ENCODE peak calls at places on chromosome 5, in six cellular contexts. R is A172, E is left ventricle myocardium inferior, X is EL, F is NCI-H774, N is memory B cell. D is an unnamed sample.

GRCh38 chr5:139178948-139179347 is 19.2 kb downstream of the SIL1 start:
- DNase-seq in R (peak; percentile 21), E (no peak), X (no peak), F (no peak), N (no peak), D (peak; percentile 34)

GRCh38 chr5:142110046-142110531 is 1.5 kb downstream of the NDFIP1 start:
- DNase-seq in R (peak; percentile 14), E (no peak), X (peak; percentile 31), F (no peak), N (no peak), D (peak; percentile 23)

GRCh38 chr5:60036539-60036938 is 143.0 kb upstream of the PDE4D start:
- DNase-seq in R (no peak), E (no peak), X (no peak), F (peak; percentile 85), N (no peak), D (no peak)

GRCh38 chr5:50751064-50751657 is 84.7 kb downstream of the PARP8 start:
- DNase-seq in R (peak; percentile 25), E (no peak), X (peak; percentile 43), F (no peak), N (peak; percentile 18), D (peak; percentile 43)

GRCh38 chr5:140611020-140611521 is 21.9 kb downstream of the CD14 start:
- DNase-seq in R (no peak), E (no peak), X (no peak), F (no peak), N (no peak), D (no peak)

GRCh38 chr5:150999704-151000452 is 20.5 kb upstream of the GPX3 start:
- DNase-seq in R (no peak), E (peak; percentile 68), X (no peak), F (no peak), N (no peak), D (no peak)

GRCh38 chr5:2353871-2354440 is 397.5 kb downstream of the IRX2 start:
- DNase-seq in R (no peak), E (no peak), X (no peak), F (no peak), N (no peak), D (no peak)

GRCh38 chr5:76389513-76390154 is 13.5 kb upstream of the IQGAP2 start:
- DNase-seq in R (no peak), E (no peak), X (no peak), F (no peak), N (no peak), D (no peak)

GRCh38 chr5:72452515-72453259 is 54.5 kb downstream of the ZNF366 start:
- DNase-seq in R (peak; percentile 82), E (peak; percentile 63), X (peak; percentile 88), F (no peak), N (no peak), D (peak; percentile 86)

GRCh38 chr5:107937710-107938355 is 267.1 kb upstream of the EFNA5 start:
- DNase-seq in R (no peak), E (no peak), X (no peak), F (no peak), N (no peak), D (no peak)

GRCh38 chr5:56003179-56003578 is 8.4 kb upstream of the IL6ST start:
- DNase-seq in R (peak; percentile 49), E (no peak), X (peak; percentile 50), F (no peak), N (no peak), D (peak; percentile 74)

GRCh38 chr5:137236266-137236665 is 262.9 kb downstream of the SPOCK1 start:
- DNase-seq in R (no peak), E (no peak), X (no peak), F (no peak), N (no peak), D (no peak)

GRCh38 chr5:45507174-45507573 is 189.0 kb downstream of the HCN1 start:
- DNase-seq in R (peak; percentile 22), E (no peak), X (no peak), F (peak; percentile 4), N (no peak), D (peak; percentile 42)

GRCh38 chr5:141778211-141778610 is 96.2 kb upstream of the ARAP3 start:
- DNase-seq in R (peak; percentile 95), E (no peak), X (peak; percentile 67), F (no peak), N (no peak), D (peak; percentile 65)

GRCh38 chr5:93920956-93921355 is 179.6 kb upstream of the POU5F2 start:
- DNase-seq in R (no peak), E (no peak), X (no peak), F (no peak), N (no peak), D (no peak)

GRCh38 chr5:89595065-89595464 is 712.1 kb upstream of the MEF2C start:
- DNase-seq in R (peak; percentile 31), E (no peak), X (no peak), F (no peak), N (no peak), D (no peak)

GRCh38 chr5:1004598-1005361 is 3.8 kb upstream of the NKD2 start:
- DNase-seq in R (no peak), E (peak; percentile 88), X (peak; percentile 42), F (peak; percentile 18), N (peak; percentile 30), D (no peak)

GRCh38 chr5:155129513-155129880 is 115.9 kb downstream of the KIF4B start:
- DNase-seq in R (no peak), E (no peak), X (no peak), F (no peak), N (no peak), D (no peak)

GRCh38 chr5:138032028-138032571 is 779 bp downstream of the FAM13B start:
- DNase-seq in R (peak; percentile 70), E (peak; percentile 70), X (peak; percentile 72), F (no peak), N (no peak), D (no peak)

D was measured in HT1080.